ENCODE peak calls at places on chromosome 9, in seven cellular contexts. D, Z, G, K, B, A and P are unnamed samples.

GRCh38 chr9:115034801-115035200 is 83.2 kb downstream of the TNC start:
- DNase-seq in Z (no peak), A (no peak), D (peak), K (no peak), G (no peak), B (no peak), P (no peak)

GRCh38 chr9:28853487-28853886 is 1280.2 kb upstream of the C9orf72 start:
- DNase-seq in K (no peak), A (no peak), Z (no peak), G (no peak), B (no peak), D (no peak), P (no peak)

GRCh38 chr9:36974731-36975130 is 59.3 kb downstream of the PAX5 start:
- DNase-seq in A (no peak), G (no peak), Z (no peak), D (no peak), K (no peak), B (no peak), P (no peak)

GRCh38 chr9:13171261-13171660 is 108.2 kb downstream of the MPDZ start:
- DNase-seq in G (no peak), Z (no peak), B (no peak), D (peak), A (no peak), K (no peak), P (no peak)

GRCh38 chr9:130883479-130883878 is 13.1 kb downstream of the QRFP start:
- DNase-seq in G (no peak), K (no peak), D (no peak), Z (no peak), B (no peak), A (no peak), P (no peak)

GRCh38 chr9:136545065-136545965 is 533 bp downstream of the NOTCH1 start:
- DNase-seq in Z (peak), B (peak), D (no peak), A (no peak), K (no peak), G (no peak), P (peak)

GRCh38 chr9:99506781-99507305 is 284.8 kb downstream of the SEC61B start:
- DNase-seq in B (no peak), D (no peak), K (no peak), A (no peak), Z (no peak), G (no peak), P (no peak)

GRCh38 chr9:78505546-78505945 is 208.6 kb downstream of the PSAT1 start:
- DNase-seq in A (no peak), G (no peak), Z (no peak), D (no peak), K (no peak), B (no peak), P (no peak)

GRCh38 chr9:98488578-98489312 is 220.0 kb downstream of the GABBR2 start:
- DNase-seq in D (peak), A (no peak), K (no peak), B (no peak), G (no peak), Z (no peak), P (no peak)

GRCh38 chr9:5186416-5187169 is 1.2 kb upstream of the INSL6 start:
- DNase-seq in K (peak), D (peak), Z (peak), A (no peak), G (peak), B (peak), P (peak)

GRCh38 chr9:35643046-35643445 is 7.7 kb downstream of the SIT1 start:
- DNase-seq in Z (no peak), B (no peak), K (no peak), D (no peak), A (no peak), G (no peak), P (no peak)

GRCh38 chr9:90870646-90871326 is 69.2 kb downstream of the SYK start:
- DNase-seq in K (no peak), Z (peak), G (no peak), B (peak), D (peak), A (no peak), P (peak)

GRCh38 chr9:35658894-35659220 is 765 bp downstream of the CCDC107 start:
- DNase-seq in G (no peak), Z (no peak), D (peak), K (no peak), A (peak), B (no peak), P (no peak)

GRCh38 chr9:698276-698675 is 143.2 kb upstream of the DMRT1 start:
- DNase-seq in A (no peak), Z (no peak), G (no peak), D (peak), K (no peak), B (no peak), P (no peak)

GRCh38 chr9:124133752-124134151 is 122.2 kb downstream of the LHX2 start:
- DNase-seq in G (peak), A (no peak), B (peak), Z (peak), K (no peak), D (peak), P (no peak)

GRCh38 chr9:5440426-5440825 is 2.7 kb upstream of the PLGRKT start:
- DNase-seq in B (no peak), A (no peak), D (no peak), G (no peak), K (no peak), Z (no peak), P (no peak)

GRCh38 chr9:114484854-114485443 is 20.3 kb downstream of the WHRN start:
- DNase-seq in A (no peak), K (no peak), G (no peak), Z (peak), B (no peak), D (peak), P (peak)

GRCh38 chr9:37035472-37036236 is 1.6 kb upstream of the PAX5 start:
- DNase-seq in D (no peak), G (no peak), A (no peak), K (no peak), Z (no peak), B (peak), P (no peak)

GRCh38 chr9:18114559-18114958 is 359.4 kb upstream of the ADAMTSL1 start:
- DNase-seq in G (no peak), K (no peak), A (no peak), D (no peak), B (no peak), Z (no peak), P (no peak)

GRCh38 chr9:38622961-38623360 is 2.6 kb upstream of the ANKRD18A start:
- DNase-seq in G (no peak), Z (no peak), A (no peak), D (no peak), K (no peak), B (no peak), P (no peak)

GRCh38 chr9:81758123-81758797 is 68.9 kb upstream of the TLE1 start:
- DNase-seq in B (no peak), K (no peak), D (no peak), Z (no peak), G (no peak), A (no peak), P (no peak)

GRCh38 chr9:79176298-79176697 is 395.5 kb upstream of the TLE4 start:
- DNase-seq in K (no peak), Z (no peak), A (no peak), D (peak), B (no peak), G (no peak), P (no peak)

GRCh38 chr9:14343948-14344547 is 30.1 kb upstream of the NFIB start:
- DNase-seq in Z (no peak), B (no peak), K (no peak), D (no peak), G (peak), A (peak), P (no peak)

GRCh38 chr9:109181284-109181683 is 14.2 kb upstream of the FRRS1L start:
- DNase-seq in Z (peak), D (no peak), A (no peak), B (no peak), G (no peak), K (no peak), P (peak)

GRCh38 chr9:13002740-13003139 is 227.9 kb downstream of the LURAP1L start:
- DNase-seq in D (no peak), K (no peak), A (no peak), B (no peak), G (no peak), Z (no peak), P (no peak)

GRCh38 chr9:5509573-5509972 is 758 bp upstream of the PDCD1LG2 start:
- DNase-seq in G (no peak), Z (no peak), A (no peak), D (peak), B (no peak), K (no peak), P (no peak)

GRCh38 chr9:134325096-134325812 is 1.0 kb upstream of the RXRA start:
- DNase-seq in K (peak), A (peak), B (peak), G (no peak), Z (no peak), D (peak), P (peak)

GRCh38 chr9:84866402-84866801 is 196.9 kb downstream of the NTRK2 start:
- DNase-seq in D (no peak), A (no peak), K (no peak), Z (no peak), B (no peak), G (no peak), P (no peak)

GRCh38 chr9:80994892-80995291 is 694.5 kb downstream of the TLE1 start:
- DNase-seq in Z (no peak), A (no peak), G (no peak), D (peak), B (no peak), K (no peak), P (no peak)

DNA sequence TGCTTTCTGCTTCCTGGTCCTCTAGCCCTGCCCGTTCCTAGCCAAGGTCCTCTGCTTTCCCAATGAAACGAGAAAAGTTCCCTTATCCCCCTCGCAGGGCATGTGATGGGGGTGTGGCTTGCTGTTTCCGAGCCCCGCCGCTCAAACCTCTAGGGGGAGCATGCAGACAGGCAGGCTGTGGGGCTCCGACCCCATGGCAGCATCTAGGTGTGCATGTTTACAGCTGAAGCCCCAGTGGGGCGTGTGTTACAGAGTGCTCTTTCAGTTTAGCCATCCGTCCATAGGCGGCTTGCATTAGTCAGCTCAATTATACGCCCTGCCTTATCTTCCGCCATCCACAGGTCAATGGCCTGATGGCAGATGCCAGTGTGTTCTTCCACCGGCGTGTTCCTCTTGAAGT is 48.3 kb upstream of the SPATA31E1 start:
- DNase-seq in K (no peak), G (no peak), Z (peak), D (no peak), A (no peak), B (no peak), P (no peak)
- TF ChIP-seq CTCF in K (no peak), G (no peak), Z (no peak), D (no peak), A (no peak), B (no peak), P (no peak)

DNA sequence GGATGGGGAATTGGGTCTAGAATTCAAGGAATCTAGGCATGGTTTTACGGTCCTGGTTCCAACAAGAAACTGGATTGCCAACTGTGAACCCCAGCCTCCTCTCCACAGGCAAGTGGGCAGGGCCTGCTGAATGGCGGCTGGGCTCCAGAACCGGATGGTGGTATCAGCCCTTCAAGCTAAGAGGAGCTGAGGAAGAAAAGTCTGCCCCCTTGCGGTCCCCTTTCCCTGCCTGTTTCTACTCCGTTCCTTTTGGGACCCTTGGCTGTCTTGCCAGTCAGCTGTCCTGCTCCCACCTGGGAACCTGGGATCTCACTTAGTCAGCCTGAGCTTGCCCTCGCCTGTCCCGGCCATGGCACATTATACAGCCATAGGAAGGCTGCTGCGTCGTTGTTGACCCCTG is 234.4 kb upstream of the DAPK1 start:
- DNase-seq in Z (no peak), B (no peak), K (no peak), A (no peak), D (no peak), G (no peak), P (no peak)
- TF ChIP-seq CTCF in Z (no peak), B (no peak), K (no peak), A (no peak), D (no peak), G (no peak), P (no peak)

DNA sequence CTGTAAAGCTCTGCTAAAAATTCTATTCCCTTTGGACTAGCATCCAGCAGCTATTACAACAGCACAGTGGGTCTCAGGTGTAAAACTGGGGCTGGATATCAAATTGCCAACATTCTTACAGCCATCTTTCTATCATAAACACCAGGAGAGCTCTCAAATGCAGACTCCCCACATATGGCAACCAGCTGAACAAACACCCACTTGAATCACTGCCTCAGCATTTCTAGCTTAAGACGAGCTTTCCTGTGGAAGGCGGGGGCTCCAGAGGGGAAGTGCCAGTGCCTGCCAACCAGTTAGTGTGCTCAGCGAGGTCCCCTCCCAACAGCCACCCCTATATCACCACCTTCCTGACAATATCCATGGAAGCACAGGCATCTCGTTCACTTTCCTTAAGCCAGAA is 62.2 kb downstream of the IPPK start:
- DNase-seq in Z (no peak), D (peak), B (no peak), G (no peak), A (no peak), K (no peak), P (no peak)
- TF ChIP-seq CTCF in Z (no peak), D (no peak), B (no peak), G (no peak), A (no peak), K (no peak), P (no peak)

GRCh38 chr9:21523021-21524014 is 41.2 kb upstream of the IFNE start:
- DNase-seq in D (no peak), Z (no peak), A (no peak), G (no peak), B (no peak), K (no peak), P (no peak)

GRCh38 chr9:21525174-21525573 is 43.1 kb upstream of the IFNE start:
- DNase-seq in A (no peak), Z (no peak), G (no peak), B (no peak), D (no peak), K (no peak), P (no peak)

GRCh38 chr9:21524099-21524830 is 42.2 kb upstream of the IFNE start:
- DNase-seq in Z (no peak), A (no peak), D (no peak), G (no peak), B (no peak), K (no peak), P (no peak)

GRCh38 chr9:21528123-21528808 is 46.2 kb upstream of the IFNE start:
- DNase-seq in Z (no peak), K (no peak), A (no peak), D (no peak), B (no peak), G (no peak), P (no peak)

DNA sequence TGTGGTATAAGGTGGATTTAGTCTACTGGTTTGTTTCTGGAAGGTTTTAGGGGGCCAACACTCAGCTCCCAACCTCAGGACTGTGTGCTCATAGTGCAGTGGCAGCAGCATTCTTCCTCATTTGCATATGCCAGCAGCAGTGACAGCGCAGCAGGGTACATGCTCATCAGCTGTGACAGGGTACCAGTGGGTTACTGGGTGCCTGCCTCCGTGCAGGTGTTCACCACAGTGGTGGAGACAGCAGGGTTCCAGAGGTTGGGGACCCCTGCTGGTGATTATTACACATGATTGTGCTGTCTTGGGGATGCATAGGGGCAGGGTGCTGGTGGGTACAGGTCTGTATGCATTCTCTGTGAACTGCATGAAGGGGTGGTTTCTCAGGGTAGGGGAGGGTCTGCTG is 45.5 kb upstream of the IFNE start:
- DNase-seq in G (no peak), B (peak), Z (no peak), D (no peak), A (no peak), K (no peak), P (no peak)
- TF ChIP-seq CTCF in G (no peak), B (no peak), Z (no peak), D (no peak), A (no peak), K (no peak), P (peak)